ENCODE peak calls at places on chromosomes 1 and 21, in eight cellular contexts. T, D, K, J, U, B, E and Z are unnamed samples.

GRCh38 chr21:28763809-28764418 is 228.8 kb downstream of the LTN1 start:
- DNase-seq in B (no peak), K (no peak), J (no peak), U (no peak), T (no peak), E (no peak), D (no peak), Z (no peak)

GRCh38 chr21:46146856-46147255 is 8.5 kb downstream of the FTCD start:
- DNase-seq in B (no peak), T (no peak), E (no peak), D (no peak), J (no peak), K (no peak), U (no peak), Z (no peak)

GRCh38 chr1:168767885-168768584 is 39.0 kb upstream of the DPT start:
- DNase-seq in J (peak), T (no peak), E (no peak), B (peak), D (no peak), U (no peak), K (no peak), Z (peak)

GRCh38 chr21:33444499-33444898 is 35.3 kb downstream of the TMEM50B start:
- DNase-seq in J (no peak), D (no peak), E (no peak), U (no peak), K (no peak), T (no peak), B (no peak), Z (no peak)

GRCh38 chr1:119007343-119007671 is 19.2 kb upstream of the TBX15 start:
- DNase-seq in T (no peak), K (no peak), J (no peak), B (no peak), D (no peak), U (no peak), E (no peak), Z (no peak)

GRCh38 chr1:71015745-71016144 is 31.9 kb downstream of the PTGER3 start:
- DNase-seq in K (no peak), T (no peak), E (no peak), J (no peak), U (no peak), D (no peak), B (peak), Z (no peak)

GRCh38 chr1:171128463-171128862 is 37.8 kb downstream of the FMO3 start:
- DNase-seq in J (no peak), K (no peak), B (no peak), U (no peak), T (no peak), D (no peak), E (no peak), Z (no peak)

GRCh38 chr1:230713915-230714764 is at the start of gene AGT:
- DNase-seq in T (no peak), U (no peak), D (no peak), E (peak), B (peak), K (peak), J (peak), Z (peak)

GRCh38 chr1:219817914-219818313 is 110.4 kb downstream of the SLC30A10 start:
- DNase-seq in K (no peak), D (no peak), J (no peak), U (no peak), T (no peak), E (no peak), B (no peak), Z (no peak)

GRCh38 chr1:238205045-238205662 is 314.4 kb upstream of the ZP4 start:
- DNase-seq in E (no peak), D (no peak), J (no peak), K (no peak), B (no peak), T (no peak), U (no peak), Z (no peak)

GRCh38 chr21:33025106-33025470 is 647 bp upstream of the OLIG2 start:
- DNase-seq in K (no peak), D (no peak), E (no peak), T (no peak), J (no peak), B (no peak), U (no peak), Z (no peak)

GRCh38 chr1:84570436-84571149 is 3.6 kb downstream of the CTBS start:
- DNase-seq in J (no peak), B (peak), U (no peak), T (no peak), K (no peak), E (no peak), D (no peak), Z (no peak)

GRCh38 chr1:231800071-231800470 is 173.5 kb downstream of the DISC1 start:
- DNase-seq in J (no peak), U (no peak), D (no peak), E (no peak), B (peak), K (peak), T (no peak), Z (peak)

GRCh38 chr1:29447368-29447767 is 211.0 kb downstream of the PTPRU start:
- DNase-seq in T (no peak), K (no peak), B (no peak), D (no peak), J (no peak), E (no peak), U (no peak), Z (no peak)

GRCh38 chr1:228082975-228083870 is 715 bp downstream of the ARF1 start:
- DNase-seq in U (peak), J (peak), K (peak), B (peak), E (peak), D (peak), T (no peak), Z (peak)

GRCh38 chr21:41928621-41929220 is 25.1 kb downstream of the C2CD2 start:
- DNase-seq in K (no peak), U (no peak), B (no peak), D (no peak), T (no peak), J (no peak), E (no peak), Z (no peak)

GRCh38 chr1:12640237-12640957 is 3.5 kb upstream of the AADACL4 start:
- DNase-seq in D (no peak), K (no peak), E (no peak), B (no peak), J (no peak), U (no peak), T (no peak), Z (no peak)

GRCh38 chr1:219782311-219782710 is 146.0 kb downstream of the SLC30A10 start:
- DNase-seq in B (no peak), J (no peak), D (no peak), T (no peak), U (no peak), K (no peak), E (no peak), Z (no peak)

GRCh38 chr1:9410737-9411297 is 118.1 kb downstream of the SPSB1 start:
- DNase-seq in K (no peak), J (peak), D (no peak), E (no peak), U (peak), B (peak), T (no peak), Z (peak)

GRCh38 chr1:1629430-1630190 is 2.4 kb upstream of the MMP23B start:
- DNase-seq in B (no peak), K (no peak), T (no peak), U (peak), E (peak), D (no peak), J (no peak), Z (no peak)

GRCh38 chr1:6009120-6010040 is 17.2 kb upstream of the NPHP4 start:
- DNase-seq in E (no peak), J (no peak), K (no peak), B (no peak), T (no peak), D (no peak), U (no peak), Z (no peak)

GRCh38 chr1:234962340-234962989 is 166.2 kb downstream of the TOMM20 start:
- DNase-seq in K (peak), T (no peak), U (no peak), B (peak), E (peak), D (no peak), J (peak), Z (peak)

GRCh38 chr1:54105736-54106269 is 47.0 kb downstream of the CDCP2 start:
- DNase-seq in T (no peak), K (no peak), D (no peak), J (no peak), U (no peak), B (no peak), E (no peak), Z (no peak)

GRCh38 chr1:20211511-20211931 is 25.2 kb upstream of the PLA2G2C start:
- DNase-seq in D (no peak), K (no peak), T (no peak), J (peak), B (no peak), E (peak), U (no peak), Z (no peak)

GRCh38 chr1:40830419-40830943 is 31.7 kb downstream of the CITED4 start:
- DNase-seq in J (no peak), E (no peak), T (no peak), B (no peak), D (no peak), K (no peak), U (no peak), Z (no peak)

GRCh38 chr1:89525169-89525855 is 683 bp downstream of the LRRC8B start:
- DNase-seq in T (no peak), U (peak), E (peak), J (no peak), D (peak), B (no peak), K (peak), Z (no peak)

GRCh38 chr1:63960326-63960725 is 186.5 kb downstream of the ROR1 start:
- DNase-seq in B (no peak), K (no peak), U (no peak), E (no peak), J (no peak), D (no peak), T (no peak), Z (no peak)

GRCh38 chr1:7341145-7341900 is 429.8 kb upstream of the VAMP3 start:
- DNase-seq in T (no peak), U (no peak), J (no peak), K (peak), B (peak), E (peak), D (peak), Z (no peak)

GRCh38 chr1:207823880-207824566 is 72.2 kb downstream of the CD46 start:
- DNase-seq in K (peak), J (peak), D (no peak), B (peak), U (peak), T (peak), E (peak), Z (peak)

GRCh38 chr1:190250368-190250767 is 227.3 kb downstream of the BRINP3 start:
- DNase-seq in U (no peak), J (no peak), D (no peak), B (no peak), E (no peak), K (no peak), T (no peak), Z (no peak)

GRCh38 chr1:91604632-91605031 is 104.0 kb downstream of the CDC7 start:
- DNase-seq in E (no peak), J (no peak), T (no peak), K (no peak), B (peak), U (no peak), D (no peak), Z (peak)

GRCh38 chr21:44324106-44324853 is 14.9 kb downstream of the CFAP410 start:
- DNase-seq in T (no peak), D (no peak), K (no peak), J (no peak), E (no peak), U (no peak), B (no peak), Z (no peak)

GRCh38 chr1:236896716-236897115 is 101.6 kb downstream of the MTR start:
- DNase-seq in D (no peak), B (no peak), J (no peak), U (no peak), T (no peak), E (no peak), K (no peak), Z (no peak)

GRCh38 chr1:65773391-65773790 is 19.3 kb upstream of the PDE4B start:
- DNase-seq in T (no peak), D (no peak), B (no peak), J (no peak), U (no peak), E (no peak), K (no peak), Z (peak)

GRCh38 chr1:38454749-38455441 is 404.7 kb downstream of the RRAGC start:
- DNase-seq in U (no peak), D (no peak), E (no peak), B (no peak), J (no peak), K (no peak), T (no peak), Z (no peak)

GRCh38 chr1:110440877-110441276 is 10.1 kb upstream of the PROK1 start:
- DNase-seq in J (peak), E (no peak), U (no peak), T (no peak), K (no peak), D (no peak), B (peak), Z (peak)

GRCh38 chr1:55146781-55147180 is 68.4 kb downstream of the USP24 start:
- DNase-seq in B (no peak), E (peak), T (no peak), D (no peak), U (no peak), K (no peak), J (no peak), Z (no peak)